ENCODE peak calls at places on chromosomes 2 and 18, in four cellular contexts. R is NCI-H2081; J is EL; F is stimulated activated CD4-positive, alpha-beta T cell treated with anti-CD3 and anti-CD28 coated beads, Interleukin-2, amount 100 ng/mL, for 24 hours. K is an unnamed sample.

GRCh38 chr2:172462393-172463381 is 35.3 kb downstream of the ITGA6 start:
- DNase-seq in R (no peak), J (no peak), F (no peak), K (no peak)

GRCh38 chr2:68767031-68767961 is 32.7 kb downstream of the ARHGAP25 start:
- DNase-seq in R (no peak), J (no peak), F (peak; percentile 34), K (no peak)

GRCh38 chr2:161273038-161273760 is 35.0 kb upstream of the PSMD14 start:
- DNase-seq in R (peak; percentile 70), J (peak; percentile 58), F (no peak), K (peak; percentile 70)

GRCh38 chr2:155368934-155369333 is 670.4 kb downstream of the KCNJ3 start:
- DNase-seq in R (peak; percentile 28), J (no peak), F (no peak), K (peak; percentile 6)

GRCh38 chr2:240395448-240395847 is 40.0 kb upstream of the GPC1 start:
- DNase-seq in R (no peak), J (no peak), F (no peak), K (no peak)

GRCh38 chr2:182170341-182170740 is 184.7 kb downstream of the PPP1R1C start:
- DNase-seq in R (no peak), J (no peak), F (no peak), K (no peak)

GRCh38 chr2:13650586-13651180 is 933.9 kb downstream of the TRIB2 start:
- DNase-seq in R (peak; percentile 15), J (no peak), F (no peak), K (no peak)

GRCh38 chr2:174158003-174158402 is 90.3 kb downstream of the OLA1 start:
- DNase-seq in R (peak; percentile 68), J (peak; percentile 39), F (no peak), K (peak; percentile 55)

GRCh38 chr2:144644549-144644948 is 124.6 kb upstream of the ZEB2 start:
- DNase-seq in R (no peak), J (no peak), F (no peak), K (no peak)

GRCh38 chr2:86790828-86791561 is at the start of gene CD8A:
- DNase-seq in R (no peak), J (peak; percentile 38), F (peak; percentile 35), K (peak; percentile 60)

GRCh38 chr2:3771576-3771975 is 68.2 kb downstream of the DCDC2C start:
- DNase-seq in R (no peak), J (no peak), F (no peak), K (no peak)

GRCh38 chr2:168008796-168009195 is 238.6 kb downstream of the STK39 start:
- DNase-seq in R (no peak), J (no peak), F (no peak), K (no peak)

GRCh38 chr2:28673338-28673737 is 78.3 kb upstream of the PPP1CB start:
- DNase-seq in R (no peak), J (no peak), F (no peak), K (no peak)

GRCh38 chr2:241323777-241324176 is 8.1 kb downstream of the SEPTIN2 start:
- DNase-seq in R (no peak), J (no peak), F (no peak), K (no peak)

GRCh38 chr18:37341016-37341415 is 224.6 kb downstream of the CELF4 start:
- DNase-seq in R (no peak), J (no peak), F (no peak), K (no peak)

GRCh38 chr2:236568068-236568921 is 1.3 kb upstream of the ACKR3 start:
- DNase-seq in R (no peak), J (peak; percentile 34), F (peak; percentile 51), K (no peak)

GRCh38 chr18:71027531-71027930 is 738.7 kb downstream of the SOCS6 start:
- DNase-seq in R (no peak), J (no peak), F (no peak), K (no peak)

GRCh38 chr2:239278941-239279365 is 121.9 kb downstream of the HDAC4 start:
- DNase-seq in R (no peak), J (peak; percentile 12), F (no peak), K (peak; percentile 69)

GRCh38 chr2:208224802-208225201 is 30.1 kb downstream of the IDH1 start:
- DNase-seq in R (no peak), J (peak; percentile 36), F (no peak), K (peak; percentile 17)

GRCh38 chr2:118046628-118047210 is 32.8 kb upstream of the CCDC93 start:
- DNase-seq in R (peak; percentile 45), J (peak; percentile 35), F (no peak), K (peak; percentile 54)

GRCh38 chr2:145245268-145245667 is 725.3 kb upstream of the ZEB2 start:
- DNase-seq in R (no peak), J (no peak), F (no peak), K (no peak)

GRCh38 chr2:54342603-54343002 is 86.6 kb upstream of the TSPYL6 start:
- DNase-seq in R (no peak), J (no peak), F (no peak), K (no peak)

GRCh38 chr2:54306561-54306960 is 50.5 kb upstream of the TSPYL6 start:
- DNase-seq in R (no peak), J (peak; percentile 59), F (no peak), K (peak; percentile 46)

GRCh38 chr2:197075754-197076337 is 149.3 kb upstream of the PGAP1 start:
- DNase-seq in R (no peak), J (peak; percentile 30), F (no peak), K (peak; percentile 31)

GRCh38 chr2:66574701-66575624 is 140.0 kb downstream of the MEIS1 start:
- DNase-seq in R (peak; percentile 83), J (peak; percentile 87), F (no peak), K (peak; percentile 74)

GRCh38 chr2:127551221-127551930 is 15.9 kb downstream of the MYO7B start:
- DNase-seq in R (no peak), J (no peak), F (no peak), K (no peak)

GRCh38 chr2:102107741-102108070 is 34.8 kb upstream of the IL1R1 start:
- DNase-seq in R (no peak), J (peak; percentile 52), F (no peak), K (peak; percentile 80)

GRCh38 chr2:37881397-37881796 is 43.7 kb upstream of the RMDN2 start:
- DNase-seq in R (peak; percentile 40), J (no peak), F (no peak), K (no peak)

GRCh38 chr2:136534817-136535216 is 230.5 kb upstream of the THSD7B start:
- DNase-seq in R (no peak), J (no peak), F (no peak), K (no peak)

GRCh38 chr2:172253190-172254052 is 150.7 kb upstream of the DLX2 start:
- DNase-seq in R (peak; percentile 18), J (peak; percentile 99), F (peak; percentile 60), K (peak; percentile 99)

GRCh38 chr18:69865656-69866241 is 81.9 kb downstream of the CD226 start:
- DNase-seq in R (no peak), J (peak; percentile 4), F (no peak), K (no peak)

GRCh38 chr2:30756971-30757370 is 50.3 kb downstream of the CAPN13 start:
- DNase-seq in R (no peak), J (no peak), F (no peak), K (no peak)

GRCh38 chr18:78911751-78912283 is 67.8 kb upstream of the SALL3 start:
- DNase-seq in R (no peak), J (no peak), F (no peak), K (no peak)

GRCh38 chr2:207189040-207189439 is 23.3 kb upstream of the KLF7 start:
- DNase-seq in R (peak; percentile 36), J (no peak), F (no peak), K (no peak)

GRCh38 chr2:61423714-61424113 is 47.2 kb downstream of the USP34 start:
- DNase-seq in R (no peak), J (peak; percentile 52), F (no peak), K (peak; percentile 70)

GRCh38 chr2:182591774-182592173 is 124.3 kb upstream of the DNAJC10 start:
- DNase-seq in R (no peak), J (no peak), F (no peak), K (no peak)

GRCh38 chr2:105797298-105797819 is 52.6 kb downstream of the NCK2 start:
- DNase-seq in R (no peak), J (peak; percentile 30), F (no peak), K (peak; percentile 80)

GRCh38 chr2:147182260-147182659 is 662.6 kb upstream of the ACVR2A start:
- DNase-seq in R (no peak), J (peak; percentile 4), F (peak; percentile 48), K (no peak)

GRCh38 chr2:206435738-206436137 is 7.6 kb upstream of the ADAM23 start:
- DNase-seq in R (no peak), J (no peak), F (no peak), K (peak; percentile 83)

K was measured in iris pigment epithelial cell.